ENCODE peak calls at places on chromosomes 4 and X, in five cellular contexts. B is NCI-H748 treated with DMSO at 0.1 percent for 48 hours, O is NCI-H510A treated with DMSO at 0.1 percent for 48 hours, J is lower leg skin, A is PC-9. H is an unnamed sample.

GRCh38 chr4:184688447-184688846 is 38.9 kb downstream of the PRIMPOL start:
- DNase-seq in J (no peak), B (no peak), A (peak; percentile 71), O (no peak), H (no peak)

GRCh38 chr4:3791910-3792542 is 25.8 kb downstream of the ADRA2C start:
- DNase-seq in A (peak; percentile 49), O (no peak), B (no peak), J (no peak), H (no peak)

GRCh38 chrX:135985123-135985973 is at the start of gene SLC9A6:
- DNase-seq in A (peak; percentile 75), B (peak; percentile 40), O (peak; percentile 35), J (peak; percentile 58), H (peak; percentile 90)

GRCh38 chr4:145177511-145177905 is 2.9 kb downstream of the OTUD4 start:
- DNase-seq in A (no peak), J (no peak), B (no peak), O (no peak), H (no peak)

GRCh38 chr4:130336585-130337217 is 1240.7 kb downstream of the C4orf33 start:
- DNase-seq in B (peak; percentile 29), A (no peak), J (no peak), O (peak; percentile 9), H (no peak)

GRCh38 chrX:97039363-97040029 is 155.8 kb downstream of the RPA4 start:
- DNase-seq in O (no peak), A (no peak), B (no peak), J (peak; percentile 12), H (no peak)

GRCh38 chr4:105598787-105599186 is 46.4 kb downstream of the ARHGEF38 start:
- DNase-seq in A (no peak), O (no peak), B (no peak), J (no peak), H (no peak)

GRCh38 chr4:335515-335914 is 2.1 kb upstream of the ZNF141 start:
- DNase-seq in A (no peak), B (no peak), J (no peak), O (no peak), H (no peak)